ENCODE peak calls at places on chromosomes 11 and 22, in five cellular contexts. Q is H1, Z is neuronal stem cell, J is mesenchymal stem cell, Y is trophoblast cell. H is an unnamed sample.

GRCh38 chr22:46846154-46846831 is 83.8 kb downstream of the TBC1D22A start:
- DNase-seq in Q (no peak), Z (no peak), J (no peak), Y (no peak), H (no peak)

GRCh38 chr11:117073539-117073938 is 24.7 kb downstream of the SIK3 start:
- DNase-seq in Q (no peak), Z (no peak), J (no peak), Y (no peak), H (no peak)

GRCh38 chr11:75596914-75597313 is 34.9 kb downstream of the SERPINH1 start:
- DNase-seq in Q (no peak), Z (no peak), J (no peak), Y (no peak), H (no peak)

GRCh38 chr11:2302280-2302843 is 549 bp downstream of the TSPAN32 start:
- DNase-seq in Q (no peak), Z (no peak), J (no peak), Y (no peak), H (no peak)

GRCh38 chr11:35289821-35290220 is 129.5 kb downstream of the SLC1A2 start:
- DNase-seq in Q (no peak), Z (no peak), J (peak; percentile 50), Y (no peak), H (no peak)

GRCh38 chr22:17783773-17784480 is 9.7 kb upstream of the BID start:
- DNase-seq in Q (no peak), Z (no peak), J (no peak), Y (no peak), H (no peak)

GRCh38 chr11:122095950-122096942 is 19.8 kb downstream of the BLID start:
- DNase-seq in Q (no peak), Z (no peak), J (peak; percentile 88), Y (no peak), H (no peak)

GRCh38 chr11:128790200-128790599 is 76.9 kb downstream of the KCNJ1 start:
- DNase-seq in Q (no peak), Z (no peak), J (peak; percentile 53), Y (no peak), H (no peak)

GRCh38 chr11:33034983-33035382 is 4.4 kb upstream of the TCP11L1 start:
- DNase-seq in Q (no peak), Z (no peak), J (no peak), Y (no peak), H (no peak)

GRCh38 chr11:35116762-35117588 is 22.0 kb upstream of the CD44 start:
- DNase-seq in Q (no peak), Z (no peak), J (no peak), Y (no peak), H (no peak)

GRCh38 chr11:19241260-19242183 is 777 bp upstream of the E2F8 start:
- DNase-seq in Q (no peak), Z (peak; percentile 45), J (no peak), Y (no peak), H (peak; percentile 71)

GRCh38 chr22:35489225-35489624 is 51.4 kb upstream of the RASD2 start:
- DNase-seq in Q (no peak), Z (no peak), J (no peak), Y (no peak), H (no peak)

GRCh38 chr22:47067911-47068654 is 305.6 kb downstream of the TBC1D22A start:
- DNase-seq in Q (no peak), Z (no peak), J (no peak), Y (no peak), H (peak; percentile 18)

GRCh38 chr11:12430912-12431311 is 53.5 kb downstream of the PARVA start:
- DNase-seq in Q (no peak), Z (no peak), J (peak; percentile 87), Y (peak; percentile 65), H (no peak)

GRCh38 chr11:43649501-43649900 is 31.0 kb upstream of the HSD17B12 start:
- DNase-seq in Q (no peak), Z (no peak), J (no peak), Y (no peak), H (no peak)
- H2BK12ac ChIP-seq in Q (no peak overlapping the region), Z (no peak overlapping the region), J (no peak overlapping the region), Y (no peak overlapping the region), H (no peak overlapping the region)

GRCh38 chr11:132022285-132022684 is 651.9 kb downstream of the NTM start:
- DNase-seq in Q (no peak), Z (no peak), J (no peak), Y (no peak), H (no peak)
- H3K23ac ChIP-seq in Q (no peak overlapping the region), Z (no peak overlapping the region), J (no peak overlapping the region), Y (no peak overlapping the region), H (no peak overlapping the region)

GRCh38 chr11:82980292-82980691 is 78.8 kb downstream of the DDIAS start:
- DNase-seq in Q (no peak), Z (no peak), J (peak; percentile 67), Y (no peak), H (no peak)

GRCh38 chr11:82980947-82981346 is 79.4 kb downstream of the DDIAS start:
- DNase-seq in Q (no peak), Z (no peak), J (no peak), Y (no peak), H (no peak)

GRCh38 chr11:82978422-82979099 is 77.0 kb downstream of the DDIAS start:
- DNase-seq in Q (no peak), Z (no peak), J (peak; percentile 72), Y (no peak), H (no peak)

GRCh38 chr11:82979824-82980223 is 78.3 kb downstream of the DDIAS start:
- DNase-seq in Q (no peak), Z (no peak), J (no peak), Y (no peak), H (no peak)

DNA sequence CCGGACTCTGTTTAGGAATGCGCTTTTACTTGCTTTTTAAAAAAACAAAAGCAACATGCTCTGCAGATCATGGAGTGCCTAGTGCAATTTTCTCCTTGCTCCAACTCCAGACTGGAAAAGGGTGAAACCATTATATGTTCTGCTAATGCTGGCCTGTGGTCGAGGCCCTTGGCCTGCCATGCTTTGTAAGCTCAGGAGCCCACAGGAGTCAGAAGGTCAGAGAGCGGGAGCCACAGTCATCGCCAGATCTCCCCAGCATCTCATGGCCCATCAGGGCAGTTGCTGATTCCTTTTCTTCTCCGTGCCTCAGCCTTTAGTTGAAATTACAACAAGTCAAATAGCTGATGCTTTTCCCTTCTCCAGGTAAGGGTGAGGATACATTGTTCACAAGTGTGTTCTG is 80.3 kb downstream of the DDIAS start:
- DNase-seq in Q (no peak), Z (no peak), J (no peak), Y (no peak), H (no peak)
- H2BK12ac ChIP-seq in Q (no peak overlapping the region), Z (no peak overlapping the region), J (no peak overlapping the region), Y (no peak overlapping the region), H (no peak overlapping the region)

DNA sequence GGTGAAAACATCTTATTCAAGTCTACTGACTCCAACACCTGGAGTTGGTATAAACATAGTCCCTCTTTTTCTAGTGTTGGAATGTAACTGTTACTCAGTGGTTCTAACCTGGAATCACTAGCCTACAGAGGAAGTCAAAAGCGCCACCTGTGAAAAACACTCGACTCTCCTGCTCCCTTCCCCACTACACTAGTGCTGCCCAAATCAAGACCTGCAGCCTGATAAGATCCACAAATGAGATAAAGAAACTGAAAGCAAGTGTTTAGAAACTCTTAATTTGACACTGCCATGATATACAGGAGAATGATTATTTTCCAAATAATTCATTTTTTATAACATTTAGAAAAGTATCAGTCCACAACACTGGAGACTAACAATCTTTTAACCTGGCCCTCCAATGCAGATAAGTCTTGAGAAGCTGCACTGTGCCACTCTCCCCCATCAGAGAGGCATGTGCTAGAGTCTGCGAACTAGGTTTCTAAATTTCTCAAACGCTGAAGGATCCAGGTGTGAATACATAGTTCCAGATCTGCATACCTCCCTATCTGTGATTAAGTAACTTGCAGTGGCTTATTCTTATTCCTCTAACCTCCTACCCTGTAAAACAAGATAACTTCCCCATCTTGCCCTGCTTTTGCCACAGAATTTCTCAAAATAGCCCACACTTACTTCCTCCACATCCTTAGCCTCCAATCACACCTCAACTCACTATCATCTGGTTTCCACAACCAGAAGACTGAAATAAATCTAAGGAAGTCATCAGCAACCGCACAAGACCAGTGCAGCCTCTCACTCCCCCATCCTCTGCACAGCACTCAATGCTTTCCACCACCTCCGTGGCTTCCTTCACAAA is 88.1 kb downstream of the RRAS2 start:
- DNase-seq in Q (no peak), Z (no peak), J (no peak), Y (no peak), H (no peak)
- H3K23ac ChIP-seq in Q (no peak overlapping the region), Z (no peak overlapping the region), J (no peak overlapping the region), Y (no peak overlapping the region), H (no peak overlapping the region)

DNA sequence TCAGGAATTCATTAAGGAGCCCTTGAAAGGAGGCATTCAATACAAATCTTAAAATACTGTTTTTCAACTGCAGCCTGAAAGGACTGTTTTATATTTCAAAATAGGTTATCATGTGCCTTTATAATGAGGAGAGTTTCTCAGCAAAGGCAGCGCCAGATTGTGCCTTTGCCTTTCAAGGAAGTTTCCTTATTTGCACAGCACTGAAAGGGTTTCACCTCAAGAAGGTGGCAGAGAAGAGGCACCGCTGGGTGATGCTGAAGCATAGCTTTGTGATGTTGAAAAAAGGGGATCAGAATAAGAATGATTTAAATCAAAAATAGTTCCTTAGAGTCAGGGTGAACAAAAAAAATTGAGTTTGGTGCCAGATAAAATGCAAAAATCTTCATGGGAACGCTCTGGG is 601.0 kb upstream of the KIRREL3 start:
- DNase-seq in Q (no peak), Z (no peak), J (no peak), Y (no peak), H (no peak)
- H2BK12ac ChIP-seq in Q (no peak overlapping the region), Z (no peak overlapping the region), J (no peak overlapping the region), Y (no peak overlapping the region), H (no peak overlapping the region)

GRCh38 chr11:66052664-66052982 is 459 bp downstream of the SF3B2 start:
- DNase-seq in Q (no peak), Z (no peak), J (no peak), Y (no peak), H (no peak)

GRCh38 chr11:66048525-66049313 is at the start of gene GAL3ST3:
- DNase-seq in Q (no peak), Z (peak; percentile 66), J (no peak), Y (no peak), H (peak; percentile 85)

GRCh38 chr11:66051766-66052663 is at the start of gene SF3B2:
- DNase-seq in Q (peak; percentile 96), Z (peak; percentile 97), J (peak; percentile 98), Y (peak; percentile 99), H (peak; percentile 99)

GRCh38 chr11:66050581-66051231 is 1.5 kb upstream of the SF3B2 start:
- DNase-seq in Q (no peak), Z (no peak), J (no peak), Y (no peak), H (no peak)

GRCh38 chr11:66051371-66051765 is 796 bp upstream of the SF3B2 start:
- DNase-seq in Q (no peak), Z (no peak), J (no peak), Y (no peak), H (no peak)
- H3K23ac ChIP-seq in Q (no peak overlapping the region), Z (no peak overlapping the region), J (no peak overlapping the region), Y (no peak overlapping the region), H (no peak overlapping the region)

GRCh38 chr11:16889905-16890304 is 124.3 kb downstream of the PLEKHA7 start:
- DNase-seq in Q (no peak), Z (no peak), J (no peak), Y (no peak), H (no peak)
- H2BK12ac ChIP-seq in Q (no peak overlapping the region), Z (no peak overlapping the region), J (no peak overlapping the region), Y (no peak overlapping the region), H (no peak overlapping the region)

GRCh38 chr11:46951864-46952263 is 15.3 kb downstream of the CSTPP1 start:
- DNase-seq in Q (no peak), Z (peak; percentile 31), J (no peak), Y (no peak), H (no peak)
- H3K23ac ChIP-seq in Q (no peak overlapping the region), Z (no peak overlapping the region), J (no peak overlapping the region), Y (no peak overlapping the region), H (no peak overlapping the region)

GRCh38 chr11:28343304-28344233 is 235.4 kb downstream of the METTL15 start:
- DNase-seq in Q (no peak), Z (no peak), J (peak; percentile 89), Y (no peak), H (no peak)
- H2BK12ac ChIP-seq in Q (no peak overlapping the region), Z (no peak overlapping the region), J (no peak overlapping the region), Y (no peak overlapping the region), H (no peak overlapping the region)